ENCODE peak calls at places on chromosomes 12 and 14, in six cellular contexts. One of them, this sample, is unnamed.

GRCh38 chr12:6758511-6758910 is 5.6 kb upstream of the MLF2 start:
- DNase-seq in H54: no peak
- DNase-seq in T follicular helper cell: no peak
- DNase-seq in cardiac fibroblast: no peak
- DNase-seq in activated CD8-positive, alpha-beta memory T cell treated with anti-CD3 and anti-CD28 coated beads for 48 hours: no peak
- DNase-seq in WERI-Rb-1: peak
- DNase-seq in this sample: no peak

GRCh38 chr14:56878766-56879165 is 68.5 kb upstream of the OTX2 start:
- DNase-seq in H54: no peak
- DNase-seq in T follicular helper cell: no peak
- DNase-seq in cardiac fibroblast: no peak
- DNase-seq in activated CD8-positive, alpha-beta memory T cell treated with anti-CD3 and anti-CD28 coated beads for 48 hours: no peak
- DNase-seq in WERI-Rb-1: no peak
- DNase-seq in this sample: no peak

GRCh38 chr12:109681986-109682707 is 31.5 kb upstream of the FAM222A start:
- DNase-seq in H54: no peak
- DNase-seq in T follicular helper cell: no peak
- DNase-seq in cardiac fibroblast: no peak
- DNase-seq in activated CD8-positive, alpha-beta memory T cell treated with anti-CD3 and anti-CD28 coated beads for 48 hours: no peak
- DNase-seq in WERI-Rb-1: no peak
- DNase-seq in this sample: no peak

GRCh38 chr12:56763753-56764657 is 881 bp downstream of the HSD17B6 start:
- DNase-seq in H54: no peak
- DNase-seq in T follicular helper cell: no peak
- DNase-seq in cardiac fibroblast: peak
- DNase-seq in activated CD8-positive, alpha-beta memory T cell treated with anti-CD3 and anti-CD28 coated beads for 48 hours: no peak
- DNase-seq in WERI-Rb-1: no peak
- DNase-seq in this sample: peak

GRCh38 chr12:30913323-30913722 is 13.2 kb upstream of the TSPAN11 start:
- DNase-seq in H54: no peak
- DNase-seq in T follicular helper cell: no peak
- DNase-seq in cardiac fibroblast: no peak
- DNase-seq in activated CD8-positive, alpha-beta memory T cell treated with anti-CD3 and anti-CD28 coated beads for 48 hours: no peak
- DNase-seq in WERI-Rb-1: no peak
- DNase-seq in this sample: no peak

GRCh38 chr12:57216014-57216891 is at the start of gene NXPH4:
- DNase-seq in H54: peak
- DNase-seq in T follicular helper cell: peak
- DNase-seq in cardiac fibroblast: no peak
- DNase-seq in activated CD8-positive, alpha-beta memory T cell treated with anti-CD3 and anti-CD28 coated beads for 48 hours: no peak
- DNase-seq in WERI-Rb-1: peak
- DNase-seq in this sample: no peak

GRCh38 chr12:7145671-7146070 is 15.5 kb downstream of the CLSTN3 start:
- DNase-seq in H54: no peak
- DNase-seq in T follicular helper cell: no peak
- DNase-seq in cardiac fibroblast: no peak
- DNase-seq in activated CD8-positive, alpha-beta memory T cell treated with anti-CD3 and anti-CD28 coated beads for 48 hours: no peak
- DNase-seq in WERI-Rb-1: no peak
- DNase-seq in this sample: no peak

GRCh38 chr14:52254086-52254485 is 13.4 kb upstream of the PTGDR start:
- DNase-seq in H54: no peak
- DNase-seq in T follicular helper cell: no peak
- DNase-seq in cardiac fibroblast: no peak
- DNase-seq in activated CD8-positive, alpha-beta memory T cell treated with anti-CD3 and anti-CD28 coated beads for 48 hours: no peak
- DNase-seq in WERI-Rb-1: no peak
- DNase-seq in this sample: no peak

GRCh38 chr12:87924149-87924548 is 105.1 kb downstream of the C12orf50 start:
- DNase-seq in H54: no peak
- DNase-seq in T follicular helper cell: no peak
- DNase-seq in cardiac fibroblast: no peak
- DNase-seq in activated CD8-positive, alpha-beta memory T cell treated with anti-CD3 and anti-CD28 coated beads for 48 hours: no peak
- DNase-seq in WERI-Rb-1: no peak
- DNase-seq in this sample: peak

GRCh38 chr14:36066636-36067035 is 109.9 kb downstream of the PTCSC3 start:
- DNase-seq in H54: no peak
- DNase-seq in T follicular helper cell: no peak
- DNase-seq in cardiac fibroblast: no peak
- DNase-seq in activated CD8-positive, alpha-beta memory T cell treated with anti-CD3 and anti-CD28 coated beads for 48 hours: no peak
- DNase-seq in WERI-Rb-1: no peak
- DNase-seq in this sample: no peak

GRCh38 chr14:73227812-73228781 is 9.2 kb upstream of the PAPLN start:
- DNase-seq in H54: peak
- DNase-seq in T follicular helper cell: no peak
- DNase-seq in cardiac fibroblast: peak
- DNase-seq in activated CD8-positive, alpha-beta memory T cell treated with anti-CD3 and anti-CD28 coated beads for 48 hours: no peak
- DNase-seq in WERI-Rb-1: no peak
- DNase-seq in this sample: peak

This sample was measured in choroid plexus epithelial cell.